ENCODE peak calls at places on chromosomes 7 and 10, in six cellular contexts. G is spleen, D is lower lobe of right lung, U is choroid plexus epithelial cell, O is psoas muscle, N is Calu3. B is an unnamed sample.

GRCh38 chr7:12199363-12199762 is 11.7 kb upstream of the TMEM106B start:
- DNase-seq in G (no peak), D (no peak), U (peak; percentile 67), O (no peak), N (no peak), B (no peak)

GRCh38 chr7:82904871-82905270 is 257.8 kb downstream of the PCLO start:
- DNase-seq in G (no peak), D (no peak), U (no peak), O (no peak), N (no peak), B (no peak)

GRCh38 chr7:69864283-69864682 is 266.0 kb downstream of the AUTS2 start:
- DNase-seq in G (no peak), D (no peak), U (no peak), O (no peak), N (no peak), B (no peak)

GRCh38 chr7:7792089-7792488 is 73.7 kb upstream of the RPA3 start:
- DNase-seq in G (no peak), D (no peak), U (peak; percentile 37), O (no peak), N (no peak), B (no peak)

GRCh38 chr10:124742418-124743187 is 1.6 kb downstream of the FAM53B start:
- DNase-seq in G (peak; percentile 85), D (no peak), U (peak; percentile 58), O (peak; percentile 24), N (peak; percentile 9), B (no peak)

GRCh38 chr7:47325337-47325736 is 256.6 kb downstream of the TNS3 start:
- DNase-seq in G (no peak), D (no peak), U (no peak), O (no peak), N (no peak), B (no peak)

GRCh38 chr7:50069613-50070012 is 23.4 kb downstream of the ZPBP start:
- DNase-seq in G (peak; percentile 79), D (peak; percentile 51), U (no peak), O (peak; percentile 23), N (peak; percentile 30), B (no peak)

GRCh38 chr10:45550903-45551302 is 121.7 kb downstream of the ZFAND4 start:
- DNase-seq in G (no peak), D (no peak), U (no peak), O (no peak), N (no peak), B (no peak)

GRCh38 chr7:20330797-20331230 is at the start of gene ITGB8:
- DNase-seq in G (peak; percentile 82), D (peak; percentile 56), U (no peak), O (peak; percentile 21), N (no peak), B (peak; percentile 26)

GRCh38 chr10:49066944-49067730 is 48.2 kb downstream of the VSTM4 start:
- DNase-seq in G (no peak), D (no peak), U (no peak), O (no peak), N (no peak), B (no peak)

GRCh38 chr7:135771961-135772638 is 23.5 kb upstream of the FAM180A start:
- DNase-seq in G (no peak), D (no peak), U (peak; percentile 92), O (no peak), N (no peak), B (no peak)

GRCh38 chr10:124007773-124008145 is 85.6 kb downstream of the CHST15 start:
- DNase-seq in G (peak; percentile 9), D (no peak), U (no peak), O (no peak), N (no peak), B (no peak)

GRCh38 chr7:11168622-11169170 is 195.0 kb downstream of the PHF14 start:
- DNase-seq in G (no peak), D (no peak), U (no peak), O (no peak), N (no peak), B (no peak)

GRCh38 chr10:100969175-100970075 is at the start of gene SEMA4G:
- DNase-seq in G (peak; percentile 84), D (peak; percentile 60), U (peak; percentile 28), O (peak; percentile 50), N (peak; percentile 58), B (peak; percentile 68)

GRCh38 chr7:48637382-48637781 is 287.0 kb upstream of the CDC14C start:
- DNase-seq in G (no peak), D (no peak), U (no peak), O (no peak), N (no peak), B (no peak)

GRCh38 chr7:46651561-46652088 is 730.6 kb upstream of the IGFBP3 start:
- DNase-seq in G (no peak), D (no peak), U (no peak), O (no peak), N (peak; percentile 86), B (no peak)

GRCh38 chr10:103884681-103885139 is 29.3 kb upstream of the SH3PXD2A start:
- DNase-seq in G (no peak), D (no peak), U (peak; percentile 73), O (no peak), N (peak; percentile 52), B (no peak)

GRCh38 chr7:101315336-101315735 is 6.3 kb downstream of the IFT22 start:
- DNase-seq in G (no peak), D (no peak), U (peak; percentile 77), O (no peak), N (peak; percentile 50), B (no peak)

GRCh38 chr7:92647652-92648051 is 57.5 kb upstream of the FAM133B start:
- DNase-seq in G (no peak), D (no peak), U (no peak), O (no peak), N (no peak), B (no peak)

GRCh38 chr10:3527869-3528268 is 257.1 kb downstream of the KLF6 start:
- DNase-seq in G (no peak), D (no peak), U (no peak), O (no peak), N (no peak), B (no peak)

GRCh38 chr7:79854621-79855020 is 280.0 kb upstream of the GNAI1 start:
- DNase-seq in G (no peak), D (no peak), U (no peak), O (no peak), N (no peak), B (no peak)

GRCh38 chr10:91551856-91552255 is 81.0 kb downstream of the PPP1R3C start:
- DNase-seq in G (no peak), D (no peak), U (peak; percentile 93), O (no peak), N (peak; percentile 27), B (peak; percentile 53)

GRCh38 chr7:157408258-157409101 is 71.7 kb downstream of the DNAJB6 start:
- DNase-seq in G (no peak), D (no peak), U (no peak), O (no peak), N (no peak), B (no peak)

GRCh38 chr10:43868952-43869351 is 220.3 kb upstream of the ZNF32 start:
- DNase-seq in G (no peak), D (peak; percentile 41), U (no peak), O (no peak), N (no peak), B (no peak)

GRCh38 chr7:145313601-145314000 is 477.7 kb upstream of the TPK1 start:
- DNase-seq in G (no peak), D (no peak), U (peak; percentile 1), O (no peak), N (no peak), B (no peak)

GRCh38 chr10:61623101-61623500 is 39.6 kb upstream of the CABCOCO1 start:
- DNase-seq in G (no peak), D (no peak), U (peak; percentile 2), O (no peak), N (no peak), B (no peak)

GRCh38 chr7:73978681-73979563 is 49.1 kb upstream of the ELN start:
- DNase-seq in G (peak; percentile 79), D (peak; percentile 82), U (peak; percentile 55), O (peak; percentile 69), N (peak; percentile 83), B (no peak)

GRCh38 chr10:77348711-77349110 is 288.9 kb downstream of the KCNMA1 start:
- DNase-seq in G (no peak), D (no peak), U (no peak), O (no peak), N (no peak), B (no peak)

GRCh38 chr10:77351386-77351785 is 286.2 kb downstream of the KCNMA1 start:
- DNase-seq in G (no peak), D (no peak), U (peak; percentile 29), O (no peak), N (no peak), B (no peak)

GRCh38 chr10:77349226-77349625 is 288.4 kb downstream of the KCNMA1 start:
- DNase-seq in G (no peak), D (no peak), U (peak; percentile 36), O (no peak), N (no peak), B (no peak)

GRCh38 chr10:77350134-77350533 is 287.5 kb downstream of the KCNMA1 start:
- DNase-seq in G (no peak), D (no peak), U (no peak), O (no peak), N (no peak), B (no peak)

GRCh38 chr10:77350711-77351119 is 286.9 kb downstream of the KCNMA1 start:
- DNase-seq in G (no peak), D (no peak), U (peak; percentile 98), O (peak; percentile 71), N (peak; percentile 86), B (no peak)
- TF ChIP-seq CTCF in G (no peak), D (no peak), U (peak; percentile 36), O (no peak), N (no peak), B (no peak)

DNA sequence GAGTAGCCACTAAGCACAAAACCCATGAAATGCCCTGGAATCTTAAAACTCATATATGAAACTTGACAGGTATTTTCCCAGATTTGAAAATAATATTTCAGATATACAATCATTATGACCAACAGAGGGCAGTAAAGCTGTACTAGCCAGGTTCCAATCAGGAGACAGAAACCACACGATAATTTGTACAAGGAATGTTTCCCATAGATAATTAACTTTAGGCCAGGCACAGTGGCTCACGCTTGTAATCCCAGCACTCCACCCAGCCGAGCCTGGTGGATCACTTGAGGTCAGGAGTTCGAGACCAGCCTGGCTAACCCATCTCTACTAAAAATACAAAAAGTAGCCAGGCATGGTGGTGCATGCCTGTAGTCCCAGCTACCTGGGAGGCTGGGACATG is 31.0 kb upstream of the NUB1 start:
- DNase-seq in G (no peak), D (no peak), U (peak; percentile 53), O (no peak), N (peak; percentile 23), B (no peak)
- TF ChIP-seq CTCF in G (no peak), D (peak; percentile 34), U (peak; percentile 62), O (peak; percentile 24), N (no peak), B (peak; percentile 37)

DNA sequence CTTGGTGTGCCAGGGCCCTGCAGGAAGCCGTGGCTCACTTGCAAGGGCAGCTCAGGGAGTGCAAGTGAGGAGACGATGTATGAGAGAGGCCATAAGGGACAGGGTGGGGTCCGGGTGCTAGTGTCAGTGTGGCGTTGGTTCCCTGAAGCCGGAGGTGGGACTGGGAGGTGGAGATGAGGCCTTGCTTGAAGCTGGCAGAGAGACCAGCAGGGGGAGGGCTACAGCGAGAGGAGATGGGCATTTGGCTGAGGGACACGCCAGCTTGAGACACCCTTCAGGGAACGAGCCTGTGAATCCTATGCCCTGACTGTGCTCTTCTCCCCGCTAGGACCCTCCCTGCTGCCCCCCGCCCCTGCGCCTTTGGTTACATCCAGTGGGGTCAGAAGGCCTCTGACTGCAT is 529.1 kb downstream of the TCERG1L start:
- DNase-seq in G (no peak), D (no peak), U (no peak), O (no peak), N (no peak), B (no peak)
- TF ChIP-seq CTCF in G (no peak), D (no peak), U (no peak), O (no peak), N (no peak), B (no peak)

GRCh38 chr7:76515999-76516443 is 5.7 kb downstream of the UPK3B start:
- DNase-seq in G (no peak), D (peak; percentile 81), U (peak; percentile 66), O (no peak), N (no peak), B (no peak)
- TF ChIP-seq CTCF in G (peak; percentile 76), D (peak; percentile 91), U (peak; percentile 96), O (peak; percentile 67), N (no peak), B (no peak)